ENCODE peak calls at places on chromosomes 2 and 18, in ten cellular contexts. G is GM12892, W is HepG2, H is stomach, S is HL-60, V is transverse colon, P is spleen, J is K562, D is endothelial cell of umbilical vein, X is GM12891. N is an unnamed sample.

GRCh38 chr18:22494771-22495170 is 77.1 kb upstream of the CTAGE1 start:
- DNase-seq in X (no peak), J (no peak), D (peak), S (no peak), P (no peak), H (no peak), V (no peak), G (no peak), W (no peak), N (no peak)

GRCh38 chr2:241389697-241390096 is 33.6 kb downstream of the FARP2 start:
- DNase-seq in H (no peak), P (no peak), W (no peak), S (no peak), D (no peak), X (no peak), J (no peak), V (no peak), G (no peak), N (no peak)

GRCh38 chr2:24015562-24016375 is 5.9 kb downstream of the MFSD2B start:
- DNase-seq in D (peak), H (no peak), G (no peak), V (no peak), W (peak), X (no peak), J (no peak), S (no peak), P (no peak), N (no peak)

GRCh38 chr2:2698182-2699116 is 367.4 kb upstream of the MYT1L start:
- DNase-seq in H (no peak), V (no peak), D (no peak), P (no peak), X (no peak), G (no peak), W (peak), S (no peak), J (peak), N (no peak)

GRCh38 chr2:96831679-96832078 is 12.1 kb downstream of the ANKRD23 start:
- DNase-seq in X (no peak), G (no peak), H (no peak), D (no peak), S (no peak), J (no peak), P (no peak), W (no peak), V (no peak), N (no peak)

GRCh38 chr2:45131587-45131986 is 122.3 kb upstream of the SIX2 start:
- DNase-seq in X (no peak), V (no peak), W (no peak), G (no peak), J (no peak), S (peak), P (no peak), D (no peak), H (no peak), N (no peak)

GRCh38 chr2:223549215-223549614 is 52.9 kb downstream of the SCG2 start:
- DNase-seq in X (no peak), J (no peak), V (no peak), S (no peak), P (no peak), W (peak), D (peak), H (no peak), G (no peak), N (peak)

GRCh38 chr18:60259052-60259681 is 113.4 kb downstream of the MC4R start:
- DNase-seq in J (no peak), D (no peak), H (no peak), S (no peak), V (no peak), W (no peak), X (no peak), G (no peak), P (no peak), N (no peak)

GRCh38 chr18:70419526-70419925 is 130.7 kb downstream of the SOCS6 start:
- DNase-seq in J (no peak), D (no peak), V (no peak), H (no peak), S (no peak), G (no peak), W (no peak), P (no peak), X (no peak), N (no peak)

GRCh38 chr2:31386648-31387047 is 27.9 kb downstream of the XDH start:
- DNase-seq in S (no peak), J (peak), H (no peak), W (peak), X (no peak), V (no peak), G (no peak), D (no peak), P (no peak), N (no peak)

GRCh38 chr2:69196327-69197117 is 183.5 kb downstream of the ANTXR1 start:
- DNase-seq in V (no peak), P (no peak), D (no peak), S (no peak), G (no peak), W (peak), H (no peak), J (no peak), X (no peak), N (no peak)

GRCh38 chr2:232142502-232142901 is 181.0 kb downstream of the DIS3L2 start:
- DNase-seq in H (no peak), D (no peak), J (no peak), G (no peak), W (no peak), V (no peak), X (no peak), P (no peak), S (no peak), N (no peak)

GRCh38 chr18:48109961-48110493 is 179.6 kb upstream of the SMAD2 start:
- DNase-seq in D (no peak), P (no peak), J (no peak), S (no peak), H (no peak), V (no peak), X (no peak), G (no peak), W (no peak), N (no peak)

GRCh38 chr18:49167084-49167483 is 216.3 kb upstream of the SMAD7 start:
- DNase-seq in D (no peak), G (no peak), H (no peak), J (no peak), X (no peak), P (no peak), W (no peak), S (no peak), V (no peak), N (no peak)

GRCh38 chr18:43932140-43932539 is 654.9 kb upstream of the SYT4 start:
- DNase-seq in V (no peak), X (no peak), S (no peak), J (no peak), D (no peak), H (no peak), W (no peak), P (no peak), G (no peak), N (no peak)

GRCh38 chr18:49227456-49227855 is 233.0 kb downstream of the DYM start:
- DNase-seq in S (no peak), J (no peak), G (no peak), D (peak), P (no peak), W (no peak), X (no peak), V (peak), H (no peak), N (no peak)

GRCh38 chr2:108444941-108445840 is 3.8 kb upstream of the GCC2 start:
- DNase-seq in D (peak), G (no peak), W (no peak), S (no peak), X (no peak), P (no peak), V (no peak), J (peak), H (no peak), N (no peak)

GRCh38 chr2:144522741-144523605 is 3.1 kb upstream of the ZEB2 start:
- DNase-seq in W (no peak), G (no peak), J (no peak), D (peak), S (no peak), X (no peak), H (no peak), P (peak), V (no peak), N (no peak)

GRCh38 chr2:117027646-117028045 is 786.8 kb upstream of the DDX18 start:
- DNase-seq in D (no peak), P (no peak), X (no peak), V (no peak), S (no peak), G (no peak), J (no peak), W (no peak), H (no peak), N (no peak)

GRCh38 chr2:179686718-179687342 is 174.6 kb downstream of the ZNF385B start:
- DNase-seq in P (no peak), G (no peak), H (no peak), S (no peak), V (no peak), J (no peak), W (no peak), X (no peak), D (no peak), N (no peak)

GRCh38 chr18:37403100-37403781 is 162.4 kb downstream of the CELF4 start:
- DNase-seq in D (no peak), S (no peak), X (no peak), W (no peak), V (no peak), H (no peak), G (no peak), J (no peak), P (peak), N (no peak)

GRCh38 chr18:41543815-41544214 is 411.2 kb upstream of the PIK3C3 start:
- DNase-seq in J (no peak), X (no peak), D (no peak), W (no peak), H (no peak), S (no peak), P (no peak), V (no peak), G (no peak), N (no peak)

GRCh38 chr2:169705927-169706326 is 11.7 kb downstream of the PHOSPHO2 start:
- DNase-seq in J (no peak), S (no peak), G (no peak), W (no peak), P (no peak), V (no peak), X (no peak), H (no peak), D (peak), N (no peak)

GRCh38 chr18:68314403-68314802 is 400.5 kb downstream of the TMX3 start:
- DNase-seq in S (no peak), G (no peak), P (no peak), W (no peak), H (no peak), V (no peak), X (no peak), D (no peak), J (no peak), N (no peak)

GRCh38 chr2:62409442-62409841 is 96.6 kb downstream of the TMEM17 start:
- DNase-seq in W (no peak), D (no peak), S (no peak), V (no peak), P (no peak), J (no peak), G (no peak), X (no peak), H (no peak), N (no peak)

GRCh38 chr2:39631256-39631655 is 34.5 kb upstream of the TMEM178A start:
- DNase-seq in G (no peak), S (no peak), J (no peak), W (no peak), H (no peak), X (no peak), V (no peak), D (no peak), P (no peak), N (no peak)

GRCh38 chr18:79933765-79934164 is 17.7 kb downstream of the SLC66A2 start:
- DNase-seq in X (no peak), W (peak), H (no peak), G (no peak), J (no peak), D (no peak), V (peak), P (peak), S (peak), N (peak)

GRCh38 chr18:48928787-48929186 is 22.0 kb downstream of the SMAD7 start:
- DNase-seq in J (no peak), V (peak), X (no peak), G (peak), H (peak), W (peak), P (peak), S (no peak), D (peak), N (no peak)

GRCh38 chr2:115939902-115940301 is 1497.5 kb downstream of the DPP10 start:
- DNase-seq in J (no peak), D (no peak), W (no peak), H (no peak), G (no peak), X (no peak), P (no peak), V (no peak), S (no peak), N (no peak)

GRCh38 chr2:232162191-232162590 is 200.7 kb downstream of the DIS3L2 start:
- DNase-seq in G (no peak), X (no peak), V (no peak), D (no peak), W (no peak), H (no peak), S (no peak), J (no peak), P (no peak), N (no peak)

GRCh38 chr2:159677654-159678053 is 34.7 kb upstream of the MARCHF7 start:
- DNase-seq in W (peak), D (peak), P (no peak), H (no peak), V (no peak), S (no peak), J (no peak), G (no peak), X (no peak), N (no peak)

GRCh38 chr2:2665834-2666133 is 334.7 kb upstream of the MYT1L start:
- DNase-seq in X (no peak), W (no peak), G (no peak), P (no peak), J (no peak), H (no peak), S (no peak), D (no peak), V (no peak), N (no peak)

GRCh38 chr18:23977103-23977502 is 37.5 kb upstream of the TTC39C start:
- DNase-seq in X (no peak), H (no peak), G (no peak), D (no peak), P (no peak), W (no peak), V (no peak), J (no peak), S (no peak), N (no peak)

GRCh38 chr2:71831208-71831577 is 316.5 kb downstream of the CYP26B1 start:
- DNase-seq in P (no peak), D (peak), V (no peak), X (no peak), W (no peak), G (no peak), J (no peak), H (peak), S (no peak), N (no peak)

GRCh38 chr18:50190926-50191325 is 4.0 kb downstream of the MYO5B start:
- DNase-seq in V (no peak), W (no peak), J (no peak), H (no peak), X (no peak), G (no peak), S (no peak), P (no peak), D (no peak), N (no peak)

GRCh38 chr2:152694161-152694661 is 23.1 kb downstream of the PRPF40A start:
- DNase-seq in W (no peak), V (no peak), H (no peak), P (no peak), G (no peak), D (peak), J (no peak), X (no peak), S (no peak), N (no peak)

GRCh38 chr2:230023313-230023712 is 45.4 kb downstream of the SLC16A14 start:
- DNase-seq in S (no peak), P (no peak), V (no peak), H (no peak), W (no peak), D (no peak), X (no peak), G (no peak), J (no peak), N (no peak)

GRCh38 chr2:156435392-156435724 is 821 bp upstream of the GPD2 start:
- DNase-seq in J (no peak), H (no peak), G (no peak), W (no peak), S (no peak), D (no peak), V (no peak), X (no peak), P (no peak), N (no peak)

GRCh38 chr18:79876497-79876896 is 75.0 kb downstream of the SLC66A2 start:
- DNase-seq in H (no peak), W (no peak), D (no peak), P (peak), X (no peak), G (no peak), J (no peak), V (no peak), S (no peak), N (no peak)

GRCh38 chr2:235201796-235202195 is 250.0 kb downstream of the SH3BP4 start:
- DNase-seq in X (no peak), V (no peak), W (no peak), S (no peak), P (no peak), G (no peak), D (no peak), H (no peak), J (no peak), N (no peak)

GRCh38 chr2:235206980-235207579 is 255.3 kb downstream of the SH3BP4 start:
- DNase-seq in D (no peak), W (no peak), G (no peak), X (no peak), H (no peak), S (no peak), P (no peak), J (no peak), V (no peak), N (no peak)

GRCh38 chr2:235200216-235200615 is 248.4 kb downstream of the SH3BP4 start:
- DNase-seq in H (no peak), W (no peak), X (no peak), J (no peak), S (no peak), D (no peak), V (no peak), P (no peak), G (no peak), N (no peak)

GRCh38 chr2:235206399-235206798 is 254.6 kb downstream of the SH3BP4 start:
- DNase-seq in G (no peak), W (no peak), D (no peak), P (no peak), V (no peak), J (no peak), H (no peak), S (no peak), X (no peak), N (no peak)

DNA sequence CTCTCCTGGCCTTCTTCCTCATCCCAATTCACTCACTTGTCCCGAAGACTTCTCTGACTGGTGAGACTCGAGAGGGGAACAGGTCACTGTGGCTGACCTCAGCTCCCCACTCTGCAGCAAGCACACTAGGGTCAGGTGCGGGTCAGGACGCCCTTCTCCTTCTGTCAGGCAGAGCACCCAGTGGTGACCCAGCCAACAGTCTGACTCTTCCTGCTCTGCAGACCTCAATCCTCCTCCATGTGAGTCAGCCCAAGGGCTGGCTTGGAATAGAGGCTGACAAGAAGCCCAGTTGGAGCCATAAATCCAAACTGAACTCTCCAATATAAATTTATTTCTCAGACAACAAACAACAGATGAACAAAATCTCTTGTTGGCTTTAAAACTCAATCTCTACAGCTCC is 253.1 kb downstream of the SH3BP4 start:
- DNase-seq in V (no peak), W (no peak), D (no peak), P (no peak), X (no peak), H (no peak), G (no peak), S (no peak), J (no peak), N (no peak)
- TF ChIP-seq POLR2AphosphoS5 in V (no peak), W (no peak), D (no peak), P (no peak), X (no peak), H (no peak), G (no peak), S (no peak), J (no peak), N (no peak)

GRCh38 chr2:178415979-178416378 is 35.0 kb downstream of the PRKRA start:
- DNase-seq in H (no peak), X (no peak), S (no peak), W (no peak), V (no peak), G (no peak), P (no peak), D (no peak), J (no peak), N (no peak)
- TF ChIP-seq POLR2AphosphoS5 in H (no peak), X (no peak), S (no peak), W (no peak), V (no peak), G (no peak), P (no peak), D (no peak), J (no peak), N (no peak)

DNA sequence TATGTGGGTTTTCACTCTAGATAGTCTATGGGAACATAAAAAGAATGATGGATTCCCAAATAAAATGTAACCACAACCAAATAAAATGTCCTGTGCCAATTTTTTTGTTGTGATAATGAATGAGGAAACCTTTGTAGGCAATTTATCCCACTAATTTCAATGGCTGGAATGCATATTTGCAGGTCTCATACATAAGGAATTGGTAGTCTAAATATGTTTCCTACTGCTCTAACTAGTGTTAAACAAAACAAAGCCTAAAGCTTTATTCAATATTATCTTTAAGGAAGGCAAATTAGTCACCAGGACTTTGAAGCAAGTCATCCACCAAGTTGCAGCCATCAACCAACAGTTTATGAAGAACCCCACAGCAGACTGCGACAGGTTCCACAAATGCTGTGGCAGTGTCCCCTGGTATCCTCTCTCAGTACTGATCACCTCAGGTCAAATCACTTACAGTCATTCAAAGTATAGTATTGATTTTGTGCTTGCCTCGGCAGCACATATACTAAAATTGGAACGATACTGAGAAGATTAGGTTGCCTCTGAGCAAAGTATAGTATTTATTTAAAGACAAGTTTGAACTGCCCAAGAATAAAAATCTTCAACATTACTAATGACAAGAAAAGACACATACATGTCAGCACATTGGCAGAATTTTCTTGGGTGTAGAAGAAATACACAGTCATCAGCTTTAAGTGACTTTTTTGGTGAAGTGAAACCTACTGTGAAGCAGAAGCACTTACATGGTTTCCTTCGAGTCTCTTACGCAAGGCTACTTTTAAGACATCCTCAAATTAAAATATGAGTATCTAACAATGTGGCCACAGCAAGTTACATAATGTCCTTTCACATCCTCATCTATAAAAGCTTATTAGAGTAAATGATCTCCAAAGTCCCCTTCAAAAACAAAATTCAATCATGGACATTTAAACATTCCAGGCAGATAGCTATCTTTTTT is 181.7 kb upstream of the ZFP36L2 start:
- DNase-seq in X (no peak), D (no peak), W (no peak), V (no peak), G (no peak), P (no peak), S (peak), H (no peak), J (no peak), N (no peak)
- TF ChIP-seq POLR2AphosphoS5 in X (no peak), D (no peak), W (no peak), V (no peak), G (no peak), P (no peak), S (no peak), H (no peak), J (no peak), N (no peak)

GRCh38 chr18:2518473-2518872 is 52.8 kb downstream of the METTL4 start:
- DNase-seq in V (no peak), X (no peak), H (no peak), J (no peak), S (no peak), D (no peak), G (no peak), P (no peak), W (no peak), N (no peak)

GRCh38 chr18:2513616-2514015 is 57.7 kb downstream of the METTL4 start:
- DNase-seq in V (no peak), G (no peak), P (no peak), S (no peak), D (no peak), X (no peak), H (no peak), J (no peak), W (no peak), N (no peak)

GRCh38 chr18:2515408-2515807 is 55.9 kb downstream of the METTL4 start:
- DNase-seq in S (no peak), W (no peak), H (no peak), P (no peak), V (no peak), G (no peak), J (no peak), X (no peak), D (peak), N (no peak)

GRCh38 chr18:2512059-2512458 is 59.2 kb downstream of the METTL4 start:
- DNase-seq in J (no peak), H (no peak), G (no peak), S (no peak), W (no peak), V (no peak), D (no peak), P (no peak), X (no peak), N (no peak)

GRCh38 chr18:2515908-2516625 is 55.2 kb downstream of the METTL4 start:
- DNase-seq in P (no peak), D (peak), J (no peak), X (no peak), V (no peak), S (peak), W (peak), G (no peak), H (no peak), N (no peak)
- TF ChIP-seq POLR2AphosphoS5 in P (no peak), D (peak), J (no peak), X (no peak), V (peak), S (no peak), W (no peak), G (no peak), H (no peak), N (no peak)

GRCh38 chr2:85231952-85232351 is 95.8 kb downstream of the TGOLN2 start:
- DNase-seq in H (no peak), X (no peak), V (no peak), W (no peak), D (no peak), J (no peak), P (no peak), G (no peak), S (no peak), N (no peak)
- TF ChIP-seq POLR2AphosphoS5 in H (no peak), X (no peak), V (no peak), W (no peak), D (no peak), J (no peak), P (no peak), G (no peak), S (no peak), N (no peak)